ENCODE peak calls at places on chromosomes 11 and 22, in five cellular contexts. One of them, this sample, is unnamed.

GRCh38 chr11:59102259-59102765 is 4.7 kb upstream of the FAM111B start:
- DNase-seq in H1: peak
- DNase-seq in GM12878: peak
- DNase-seq in NT2/D1: no peak
- DNase-seq in HepG2: no peak
- DNase-seq in this sample: peak

GRCh38 chr11:44246726-44247125 is 63.2 kb downstream of the ALX4 start:
- DNase-seq in HepG2: no peak
- DNase-seq in H1: no peak
- DNase-seq in GM12878: no peak
- DNase-seq in NT2/D1: no peak
- DNase-seq in this sample: no peak

GRCh38 chr11:130671801-130672700 is 223.6 kb downstream of the ADAMTS15 start:
- DNase-seq in NT2/D1: peak
- DNase-seq in H1: no peak
- DNase-seq in GM12878: no peak
- DNase-seq in HepG2: no peak
- DNase-seq in this sample: no peak

GRCh38 chr11:33778682-33779081 is 4.4 kb upstream of the FBXO3 start:
- DNase-seq in H1: no peak
- DNase-seq in NT2/D1: no peak
- DNase-seq in GM12878: no peak
- DNase-seq in HepG2: no peak
- DNase-seq in this sample: peak

GRCh38 chr11:13140873-13141655 is 131.9 kb downstream of the RASSF10 start:
- DNase-seq in NT2/D1: no peak
- DNase-seq in GM12878: no peak
- DNase-seq in HepG2: peak
- DNase-seq in H1: no peak
- DNase-seq in this sample: no peak

GRCh38 chr11:13094930-13095687 is 86.0 kb downstream of the RASSF10 start:
- DNase-seq in NT2/D1: no peak
- DNase-seq in GM12878: no peak
- DNase-seq in H1: no peak
- DNase-seq in HepG2: no peak
- DNase-seq in this sample: no peak

GRCh38 chr22:44455151-44455962 is 42.7 kb downstream of the RTL6 start:
- DNase-seq in HepG2: no peak
- DNase-seq in NT2/D1: no peak
- DNase-seq in GM12878: no peak
- DNase-seq in H1: no peak
- DNase-seq in this sample: no peak

GRCh38 chr11:128180446-128181089 is 406.8 kb downstream of the ETS1 start:
- DNase-seq in H1: no peak
- DNase-seq in HepG2: no peak
- DNase-seq in GM12878: no peak
- DNase-seq in NT2/D1: no peak
- DNase-seq in this sample: no peak

GRCh38 chr11:102837151-102837550 is 6.3 kb downstream of the MMP3 start:
- DNase-seq in HepG2: no peak
- DNase-seq in H1: no peak
- DNase-seq in GM12878: no peak
- DNase-seq in NT2/D1: no peak
- DNase-seq in this sample: no peak

GRCh38 chr22:49992921-49993648 is 19.5 kb downstream of the IL17REL start:
- DNase-seq in H1: peak
- DNase-seq in GM12878: no peak
- DNase-seq in HepG2: peak
- DNase-seq in NT2/D1: no peak
- DNase-seq in this sample: peak

GRCh38 chr22:42074153-42074750 is at the start of gene PHETA2:
- DNase-seq in NT2/D1: no peak
- DNase-seq in GM12878: no peak
- DNase-seq in HepG2: no peak
- DNase-seq in H1: peak
- DNase-seq in this sample: no peak

GRCh38 chr22:36027960-36028645 is 521 bp downstream of the RBFOX2 start:
- DNase-seq in H1: peak
- DNase-seq in GM12878: no peak
- DNase-seq in NT2/D1: no peak
- DNase-seq in HepG2: no peak
- DNase-seq in this sample: peak

GRCh38 chr11:36162909-36163434 is 126.3 kb downstream of the COMMD9 start:
- DNase-seq in H1: no peak
- DNase-seq in GM12878: no peak
- DNase-seq in HepG2: no peak
- DNase-seq in NT2/D1: no peak
- DNase-seq in this sample: no peak

GRCh38 chr11:66159585-66159984 is 89.5 kb downstream of the PACS1 start:
- DNase-seq in HepG2: no peak
- DNase-seq in GM12878: no peak
- DNase-seq in NT2/D1: no peak
- DNase-seq in H1: no peak
- DNase-seq in this sample: no peak

GRCh38 chr22:36383110-36383581 is 4.6 kb downstream of the MYH9 start:
- DNase-seq in H1: no peak
- DNase-seq in HepG2: no peak
- DNase-seq in NT2/D1: no peak
- DNase-seq in GM12878: peak
- DNase-seq in this sample: no peak

GRCh38 chr11:84714316-84714780 is 912.8 kb downstream of the DLG2 start:
- DNase-seq in H1: peak
- DNase-seq in HepG2: peak
- DNase-seq in GM12878: no peak
- DNase-seq in NT2/D1: peak
- DNase-seq in this sample: peak

GRCh38 chr22:29722587-29722986 is 2.8 kb downstream of the CABP7 start:
- DNase-seq in HepG2: no peak
- DNase-seq in NT2/D1: no peak
- DNase-seq in H1: no peak
- DNase-seq in GM12878: no peak
- DNase-seq in this sample: no peak

GRCh38 chr22:49975543-49976389 is 15.2 kb downstream of the PIM3 start:
- DNase-seq in HepG2: no peak
- DNase-seq in GM12878: no peak
- DNase-seq in NT2/D1: no peak
- DNase-seq in H1: peak
- DNase-seq in this sample: no peak

GRCh38 chr11:72039108-72039850 is 40.6 kb downstream of the IL18BP start:
- DNase-seq in H1: no peak
- DNase-seq in NT2/D1: no peak
- DNase-seq in HepG2: no peak
- DNase-seq in GM12878: no peak
- DNase-seq in this sample: no peak

GRCh38 chr11:122796128-122796717 is 42.1 kb upstream of the CRTAM start:
- DNase-seq in HepG2: peak
- DNase-seq in GM12878: no peak
- DNase-seq in NT2/D1: no peak
- DNase-seq in H1: peak
- DNase-seq in this sample: peak

GRCh38 chr22:42269407-42270177 is 861 bp downstream of the TCF20 start:
- DNase-seq in GM12878: no peak
- DNase-seq in NT2/D1: no peak
- DNase-seq in HepG2: peak
- DNase-seq in H1: peak
- DNase-seq in this sample: peak

GRCh38 chr11:36699271-36699670 is 101.2 kb upstream of the RAG2 start:
- DNase-seq in GM12878: no peak
- DNase-seq in H1: no peak
- DNase-seq in HepG2: no peak
- DNase-seq in NT2/D1: no peak
- DNase-seq in this sample: no peak

GRCh38 chr11:60871378-60872061 is 4.2 kb downstream of the ZP1 start:
- DNase-seq in H1: no peak
- DNase-seq in GM12878: no peak
- DNase-seq in HepG2: no peak
- DNase-seq in NT2/D1: no peak
- DNase-seq in this sample: no peak

GRCh38 chr11:31262761-31263160 is 106.8 kb downstream of the DCDC1 start:
- DNase-seq in H1: no peak
- DNase-seq in HepG2: no peak
- DNase-seq in GM12878: no peak
- DNase-seq in NT2/D1: no peak
- DNase-seq in this sample: no peak

GRCh38 chr11:76233936-76234703 is 27.8 kb upstream of the WNT11 start:
- DNase-seq in GM12878: peak
- DNase-seq in HepG2: no peak
- DNase-seq in NT2/D1: no peak
- DNase-seq in H1: no peak
- DNase-seq in this sample: no peak
- TF ChIP-seq SUZ12 in GM12878: no peak
- TF ChIP-seq SUZ12 in HepG2: no peak
- TF ChIP-seq SUZ12 in NT2/D1: no peak
- TF ChIP-seq SUZ12 in H1: no peak
- TF ChIP-seq SUZ12 in this sample: no peak

DNA sequence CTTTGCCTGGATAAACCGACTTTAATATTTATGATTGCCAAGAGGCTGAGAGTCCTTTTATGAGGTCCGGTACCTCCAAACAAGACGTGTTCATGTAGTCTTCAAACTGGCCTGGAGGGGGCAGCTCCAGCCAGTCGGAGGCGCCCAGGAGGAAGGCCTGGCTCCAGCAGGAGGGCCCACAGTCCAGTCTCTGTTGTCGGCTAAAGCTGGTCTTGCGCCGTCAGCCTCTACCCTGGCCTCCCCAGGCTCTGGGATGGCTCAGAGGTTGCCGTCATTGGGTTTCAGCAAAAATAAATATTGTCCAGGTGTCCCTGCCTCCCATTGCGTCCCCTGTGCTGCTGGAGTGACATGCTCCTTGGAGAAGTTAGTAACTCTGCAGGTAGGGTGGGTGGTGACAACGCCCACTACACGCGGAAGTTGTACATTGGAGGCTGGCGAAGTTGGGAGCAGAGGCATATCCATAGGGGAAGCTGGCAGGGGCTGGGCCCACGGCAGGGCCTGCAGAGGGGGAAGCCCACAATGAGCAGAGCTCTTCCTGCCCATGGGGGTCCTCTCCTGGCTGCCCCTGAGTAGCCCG is 1.0 kb upstream of the SLC25A1 start:
- DNase-seq in H1: peak
- DNase-seq in GM12878: peak
- DNase-seq in HepG2: peak
- DNase-seq in NT2/D1: peak
- DNase-seq in this sample: peak
- TF ChIP-seq SUZ12 in H1: no peak
- TF ChIP-seq SUZ12 in GM12878: no peak
- TF ChIP-seq SUZ12 in HepG2: no peak
- TF ChIP-seq SUZ12 in NT2/D1: no peak
- TF ChIP-seq SUZ12 in this sample: no peak

DNA sequence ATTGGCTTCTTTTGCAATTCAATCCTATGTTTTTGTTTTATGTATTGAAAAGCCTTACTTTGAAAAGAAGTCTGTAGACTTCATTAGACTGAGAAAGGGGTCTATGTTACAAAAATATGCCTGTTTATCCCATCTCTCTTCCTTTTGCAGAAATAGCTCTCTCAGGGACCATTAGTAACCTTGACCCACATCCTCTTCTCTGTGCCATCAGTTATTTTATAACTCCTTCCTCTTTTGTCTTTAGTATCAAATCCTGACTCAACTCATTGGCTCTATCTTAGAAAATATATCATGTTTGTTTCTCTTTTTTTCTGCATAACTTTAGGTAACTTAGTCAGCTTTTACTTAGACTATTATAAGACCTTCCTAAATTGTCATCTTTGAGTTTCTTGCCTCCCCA is 20.3 kb downstream of the ZC3H12C start:
- DNase-seq in NT2/D1: no peak
- DNase-seq in H1: no peak
- DNase-seq in HepG2: no peak
- DNase-seq in GM12878: no peak
- DNase-seq in this sample: no peak
- TF ChIP-seq SUZ12 in NT2/D1: no peak
- TF ChIP-seq SUZ12 in H1: no peak
- TF ChIP-seq SUZ12 in HepG2: no peak
- TF ChIP-seq SUZ12 in GM12878: no peak
- TF ChIP-seq SUZ12 in this sample: no peak

GRCh38 chr22:20494978-20495860 is at the start of gene KLHL22:
- DNase-seq in HepG2: peak
- DNase-seq in H1: peak
- DNase-seq in NT2/D1: no peak
- DNase-seq in GM12878: no peak
- DNase-seq in this sample: peak
- TF ChIP-seq SUZ12 in HepG2: no peak
- TF ChIP-seq SUZ12 in H1: peak
- TF ChIP-seq SUZ12 in NT2/D1: no peak
- TF ChIP-seq SUZ12 in GM12878: no peak
- TF ChIP-seq SUZ12 in this sample: no peak